ENCODE peak calls at places on chromosomes 7 and 10, in six cellular contexts. W is hepatic stellate cell; Z is activated CD4-positive, alpha-beta T cell treated with anti-CD3 and anti-CD28 coated beads for 48 hours; N is hypothalamus; R is DMS79; E is sciatic nerve. P is an unnamed sample.

GRCh38 chr7:107002131-107002803 is 42.2 kb upstream of the PRKAR2B start:
- DNase-seq in W (no peak), Z (no peak), N (no peak), R (no peak), E (no peak), P (no peak)

GRCh38 chr7:138105216-138105615 is 29.0 kb downstream of the AKR1D1 start:
- DNase-seq in W (no peak), Z (no peak), N (no peak), R (no peak), E (no peak), P (no peak)

GRCh38 chr7:71750290-71750689 is 618.3 kb downstream of the GALNT17 start:
- DNase-seq in W (no peak), Z (no peak), N (no peak), R (no peak), E (no peak), P (no peak)

GRCh38 chr10:62760401-62760800 is 44.1 kb upstream of the ADO start:
- DNase-seq in W (no peak), Z (no peak), N (no peak), R (no peak), E (no peak), P (peak)

GRCh38 chr7:44259547-44260457 is 59.0 kb downstream of the YKT6 start:
- DNase-seq in W (peak), Z (peak), N (peak), R (no peak), E (no peak), P (no peak)

GRCh38 chr7:80213814-80214213 is 79.2 kb downstream of the GNAI1 start:
- DNase-seq in W (no peak), Z (no peak), N (no peak), R (no peak), E (no peak), P (no peak)

GRCh38 chr10:95355241-95355779 is 64.5 kb upstream of the PDLIM1 start:
- DNase-seq in W (no peak), Z (no peak), N (no peak), R (no peak), E (no peak), P (no peak)

GRCh38 chr10:13492493-13493180 is 36.2 kb downstream of the BEND7 start:
- DNase-seq in W (peak), Z (no peak), N (no peak), R (no peak), E (no peak), P (no peak)

GRCh38 chr10:988667-989545 is 672 bp downstream of the GTPBP4 start:
- DNase-seq in W (peak), Z (no peak), N (no peak), R (no peak), E (no peak), P (no peak)

GRCh38 chr7:130941322-130942210 is 207.6 kb upstream of the KLF14 start:
- DNase-seq in W (no peak), Z (peak), N (peak), R (no peak), E (peak), P (no peak)

GRCh38 chr10:97759157-97759980 is 12.4 kb downstream of the SFRP5 start:
- DNase-seq in W (peak), Z (peak), N (peak), R (no peak), E (peak), P (peak)

GRCh38 chr7:48182736-48183369 is 11.6 kb downstream of the ABCA13 start:
- DNase-seq in W (peak), Z (no peak), N (no peak), R (no peak), E (no peak), P (no peak)

GRCh38 chr10:20598590-20598989 is 298.5 kb downstream of the NEBL start:
- DNase-seq in W (no peak), Z (no peak), N (peak), R (no peak), E (no peak), P (no peak)

GRCh38 chr10:110448682-110449418 is 48.9 kb upstream of the DUSP5 start:
- DNase-seq in W (no peak), Z (no peak), N (no peak), R (no peak), E (peak), P (no peak)

GRCh38 chr10:30463944-30464451 is 30.0 kb downstream of the MAP3K8 start:
- DNase-seq in W (peak), Z (no peak), N (no peak), R (no peak), E (no peak), P (no peak)

GRCh38 chr10:33204049-33204448 is 130.4 kb downstream of the NRP1 start:
- DNase-seq in W (no peak), Z (no peak), N (no peak), R (no peak), E (no peak), P (no peak)

GRCh38 chr7:111357691-111358090 is 204.6 kb downstream of the IMMP2L start:
- DNase-seq in W (peak), Z (no peak), N (no peak), R (no peak), E (no peak), P (no peak)

GRCh38 chr10:75498866-75499265 is 67.4 kb downstream of the LRMDA start:
- DNase-seq in W (no peak), Z (no peak), N (no peak), R (no peak), E (no peak), P (no peak)

GRCh38 chr7:69204936-69205335 is 393.3 kb upstream of the AUTS2 start:
- DNase-seq in W (no peak), Z (no peak), N (no peak), R (no peak), E (no peak), P (no peak)

GRCh38 chr7:105985250-105985649 is 22.2 kb downstream of the CDHR3 start:
- DNase-seq in W (no peak), Z (no peak), N (no peak), R (peak), E (no peak), P (no peak)

GRCh38 chr10:12097791-12098190 is 29.0 kb downstream of the DHTKD1 start:
- DNase-seq in W (no peak), Z (no peak), N (no peak), R (peak), E (no peak), P (no peak)

GRCh38 chr7:135808206-135808605 is 59.6 kb upstream of the FAM180A start:
- DNase-seq in W (no peak), Z (no peak), N (no peak), R (no peak), E (no peak), P (no peak)

GRCh38 chr10:55287346-55287745 is 486.3 kb upstream of the PCDH15 start:
- DNase-seq in W (no peak), Z (no peak), N (no peak), R (no peak), E (no peak), P (no peak)

GRCh38 chr10:72888151-72888638 is 5.3 kb upstream of the OIT3 start:
- DNase-seq in W (no peak), Z (no peak), N (no peak), R (no peak), E (no peak), P (no peak)

GRCh38 chr7:130632111-130632510 is 36.4 kb downstream of the COPG2 start:
- DNase-seq in W (peak), Z (no peak), N (no peak), R (no peak), E (no peak), P (no peak)

GRCh38 chr7:728602-729001 is 1.5 kb upstream of the PRKAR1B start:
- DNase-seq in W (no peak), Z (no peak), N (no peak), R (no peak), E (peak), P (no peak)

GRCh38 chr10:52314822-52315552 is 906 bp downstream of the DKK1 start:
- DNase-seq in W (peak), Z (peak), N (no peak), R (no peak), E (no peak), P (peak)

GRCh38 chr10:13165177-13165576 is 3.8 kb downstream of the MCM10 start:
- DNase-seq in W (no peak), Z (no peak), N (no peak), R (no peak), E (no peak), P (no peak)

GRCh38 chr7:28086198-28086597 is 94.4 kb downstream of the JAZF1 start:
- DNase-seq in W (no peak), Z (no peak), N (no peak), R (no peak), E (no peak), P (no peak)

GRCh38 chr10:77121829-77122228 is 515.8 kb downstream of the KCNMA1 start:
- DNase-seq in W (no peak), Z (no peak), N (no peak), R (no peak), E (no peak), P (no peak)

GRCh38 chr7:139807009-139807408 is 22.1 kb upstream of the TBXAS1 start:
- DNase-seq in W (no peak), Z (no peak), N (no peak), R (no peak), E (no peak), P (no peak)

GRCh38 chr7:151795168-151795754 is 81.7 kb downstream of the PRKAG2 start:
- DNase-seq in W (no peak), Z (peak), N (no peak), R (no peak), E (no peak), P (no peak)

GRCh38 chr10:21509391-21510217 is 15.9 kb downstream of the SKIDA1 start:
- DNase-seq in W (no peak), Z (no peak), N (no peak), R (no peak), E (no peak), P (no peak)

GRCh38 chr10:69686866-69687265 is 56.8 kb downstream of the FAM241B start:
- DNase-seq in W (no peak), Z (no peak), N (no peak), R (no peak), E (no peak), P (no peak)

GRCh38 chr7:4244041-4244440 is 438.1 kb upstream of the FOXK1 start:
- DNase-seq in W (no peak), Z (no peak), N (no peak), R (no peak), E (no peak), P (no peak)